ENCODE peak calls at places on chromosome 6, in eight cellular contexts. N is left lung, T is lung, B is ovary, U is neural progenitor cell, D is A549, H is heart left ventricle, R is cardiac muscle cell. K is an unnamed sample. For H3K4me1, the result is how much of the 10 kb centered on the place peaks cover.

GRCh38 chr6:108562503-108562993 is 1.8 kb downstream of the FOXO3 start:
- DNase-seq in N (peak), T (peak), B (peak), U (peak), D (peak), H (peak), R (peak), K (peak)

GRCh38 chr6:44416103-44416502 is 28.6 kb downstream of the CDC5L start:
- DNase-seq in N (no peak), T (no peak), B (no peak), U (no peak), D (peak), H (no peak), R (peak), K (no peak)

GRCh38 chr6:130765181-130765727 is 62.0 kb upstream of the SMLR1 start:
- DNase-seq in N (no peak), T (no peak), B (no peak), U (no peak), D (no peak), H (no peak), R (no peak), K (no peak)

GRCh38 chr6:14894105-14894504 is 351.8 kb upstream of the JARID2 start:
- DNase-seq in N (no peak), T (no peak), B (no peak), U (no peak), D (no peak), H (no peak), R (no peak), K (no peak)

GRCh38 chr6:16511048-16511660 is 250.1 kb downstream of the ATXN1 start:
- DNase-seq in N (no peak), T (no peak), B (no peak), U (peak), D (peak), H (no peak), R (peak), K (peak)

GRCh38 chr6:153013438-153013837 is 10.9 kb upstream of the MTRF1L start:
- DNase-seq in N (no peak), T (no peak), B (no peak), U (no peak), D (no peak), H (no peak), R (no peak), K (no peak)

GRCh38 chr6:170146640-170147039 is 144.2 kb downstream of the DLL1 start:
- DNase-seq in N (peak), T (no peak), B (no peak), U (no peak), D (no peak), H (no peak), R (no peak), K (no peak)

GRCh38 chr6:2970753-2971419 is 481 bp downstream of the SERPINB6 start:
- DNase-seq in N (peak), T (peak), B (peak), U (peak), D (peak), H (peak), R (peak), K (peak)

GRCh38 chr6:101392561-101393230 is 812 bp upstream of the GRIK2 start:
- DNase-seq in N (peak), T (no peak), B (no peak), U (no peak), D (no peak), H (no peak), R (no peak), K (peak)

GRCh38 chr6:110353420-110353819 is 4.7 kb downstream of the METTL24 start:
- DNase-seq in N (no peak), T (no peak), B (no peak), U (no peak), D (no peak), H (no peak), R (no peak), K (no peak)

GRCh38 chr6:112222111-112222726 is 32.1 kb downstream of the LAMA4 start:
- DNase-seq in N (no peak), T (no peak), B (no peak), U (no peak), D (no peak), H (no peak), R (peak), K (no peak)

GRCh38 chr6:17101422-17102257 is at the start of gene STMND1:
- DNase-seq in N (peak), T (peak), B (no peak), U (peak), D (peak), H (peak), R (peak), K (peak)

GRCh38 chr6:20540683-20541082 is 6.4 kb downstream of the CDKAL1 start:
- DNase-seq in N (no peak), T (no peak), B (peak), U (no peak), D (no peak), H (no peak), R (no peak), K (no peak)

GRCh38 chr6:29758761-29759160 is 35.5 kb downstream of the HLA-F start:
- DNase-seq in N (no peak), T (peak), B (no peak), U (no peak), D (no peak), H (no peak), R (no peak), K (no peak)

GRCh38 chr6:48069280-48069679 is 41.7 kb downstream of the PTCHD4 start:
- DNase-seq in N (no peak), T (no peak), B (no peak), U (peak), D (no peak), H (no peak), R (peak), K (no peak)

GRCh38 chr6:324116-324728 is 31.9 kb downstream of the DUSP22 start:
- DNase-seq in N (peak), T (no peak), B (no peak), U (no peak), D (no peak), H (no peak), R (no peak), K (no peak)

GRCh38 chr6:159973951-159974350 is 5.1 kb downstream of the IGF2R start:
- DNase-seq in N (no peak), T (no peak), B (no peak), U (no peak), D (peak), H (no peak), R (peak), K (no peak)

GRCh38 chr6:7146079-7146828 is 38.5 kb downstream of the RREB1 start:
- DNase-seq in N (peak), T (peak), B (peak), U (no peak), D (no peak), H (peak), R (peak), K (peak)

GRCh38 chr6:36800223-36801095 is 38.8 kb downstream of the CPNE5 start:
- DNase-seq in N (no peak), T (no peak), B (no peak), U (no peak), D (no peak), H (no peak), R (no peak), K (no peak)

GRCh38 chr6:82045965-82046756 is 201.4 kb downstream of the IBTK start:
- DNase-seq in N (no peak), T (no peak), B (no peak), U (no peak), D (no peak), H (no peak), R (peak), K (no peak)

GRCh38 chr6:43910638-43911353 is 140.8 kb downstream of the VEGFA start:
- DNase-seq in N (no peak), T (no peak), B (no peak), U (no peak), D (peak), H (no peak), R (peak), K (no peak)

GRCh38 chr6:144063246-144063743 is 32.1 kb downstream of the SF3B5 start:
- DNase-seq in N (no peak), T (no peak), B (no peak), U (peak), D (no peak), H (no peak), R (no peak), K (peak)

GRCh38 chr6:97705568-97705967 is 422.6 kb upstream of the MMS22L start:
- DNase-seq in N (no peak), T (no peak), B (no peak), U (peak), D (peak), H (no peak), R (peak), K (no peak)

GRCh38 chr6:26273673-26274595 is 91.1 kb upstream of the BTN3A2 start:
- DNase-seq in N (no peak), T (no peak), B (no peak), U (no peak), D (no peak), H (no peak), R (peak), K (no peak)

GRCh38 chr6:34791842-34792604 is at the start of gene BLTP3A:
- DNase-seq in N (peak), T (peak), B (peak), U (peak), D (peak), H (peak), R (peak), K (peak)

GRCh38 chr6:112113371-112113770 is 26.0 kb downstream of the FAM229B start:
- DNase-seq in N (no peak), T (no peak), B (no peak), U (no peak), D (no peak), H (no peak), R (no peak), K (no peak)

GRCh38 chr6:149482542-149483261 is 2.1 kb downstream of the ZC3H12D start:
- DNase-seq in N (no peak), T (no peak), B (no peak), U (no peak), D (no peak), H (no peak), R (no peak), K (no peak)

GRCh38 chr6:113405326-113406050 is 451.7 kb upstream of the MARCKS start:
- DNase-seq in N (no peak), T (no peak), B (no peak), U (no peak), D (no peak), H (no peak), R (no peak), K (no peak)

GRCh38 chr6:23349521-23350147 is 776.4 kb upstream of the NRSN1 start:
- DNase-seq in N (no peak), T (no peak), B (no peak), U (no peak), D (peak), H (no peak), R (peak), K (no peak)

GRCh38 chr6:19231878-19232519 is 605.2 kb upstream of the ID4 start:
- DNase-seq in N (no peak), T (no peak), B (no peak), U (no peak), D (no peak), H (no peak), R (no peak), K (peak)

GRCh38 chr6:156618600-156619205 is 158.5 kb upstream of the ARID1B start:
- DNase-seq in N (no peak), T (peak), B (no peak), U (peak), D (no peak), H (no peak), R (no peak), K (peak)

GRCh38 chr6:21870071-21870729 is 276.6 kb downstream of the SOX4 start:
- DNase-seq in N (no peak), T (no peak), B (no peak), U (no peak), D (no peak), H (no peak), R (no peak), K (no peak)
- H3K4me1 ChIP-seq in N (under half), T (under half), B (under half), U (under half), D (under half), H (under half), R (under half), K (under half)

DNA sequence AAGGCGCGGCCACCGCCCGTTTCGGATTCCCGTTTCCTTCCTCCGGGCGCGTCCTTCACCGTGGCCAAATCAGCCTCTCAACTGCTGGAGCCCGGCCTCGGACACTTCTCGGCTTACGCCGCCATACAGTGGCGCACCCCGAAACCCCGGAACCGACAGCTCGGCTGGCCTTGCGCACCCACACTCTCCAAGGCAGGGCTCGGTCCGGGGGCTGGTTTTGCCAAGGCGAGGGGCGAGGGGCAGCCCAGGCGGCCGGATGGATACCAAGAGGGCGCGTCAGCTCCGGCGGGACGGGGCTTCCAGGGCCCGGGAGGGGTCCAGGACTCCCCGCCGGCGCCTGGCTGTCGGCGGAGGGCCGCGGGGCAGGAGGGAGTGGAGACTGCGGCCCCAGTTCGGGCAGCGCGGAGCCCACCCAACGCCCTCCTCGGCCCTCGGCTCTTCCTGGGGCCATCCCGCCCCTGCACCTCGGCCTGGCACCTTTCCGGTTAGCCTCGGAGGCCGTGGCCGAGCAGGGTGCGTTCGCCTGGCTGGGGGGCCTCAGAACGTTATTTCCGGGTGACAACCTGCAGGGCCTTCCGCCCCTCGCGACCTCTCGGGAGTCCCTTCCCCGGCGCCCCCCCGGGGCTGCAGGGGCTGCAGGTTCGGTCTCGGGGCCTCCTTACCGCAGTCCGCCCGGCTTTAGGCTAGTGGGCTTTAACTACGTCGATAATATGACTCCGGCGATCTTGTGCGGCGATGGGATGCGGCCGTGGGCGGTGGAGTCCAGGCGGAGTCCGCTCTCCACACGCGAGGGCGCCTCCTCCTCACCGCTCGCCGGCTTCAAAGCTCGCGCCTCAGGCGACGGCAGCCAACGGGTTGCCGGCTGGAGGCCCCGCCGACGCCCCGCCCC is 697 bp upstream of the CEP43 start:
- DNase-seq in N (peak), T (peak), B (peak), U (peak), D (peak), H (peak), R (no peak), K (peak)
- TF ChIP-seq CTCF in N (no peak), T (no peak), B (no peak), U (no peak), D (no peak), H (no peak), R (no peak), K (no peak)

DNA sequence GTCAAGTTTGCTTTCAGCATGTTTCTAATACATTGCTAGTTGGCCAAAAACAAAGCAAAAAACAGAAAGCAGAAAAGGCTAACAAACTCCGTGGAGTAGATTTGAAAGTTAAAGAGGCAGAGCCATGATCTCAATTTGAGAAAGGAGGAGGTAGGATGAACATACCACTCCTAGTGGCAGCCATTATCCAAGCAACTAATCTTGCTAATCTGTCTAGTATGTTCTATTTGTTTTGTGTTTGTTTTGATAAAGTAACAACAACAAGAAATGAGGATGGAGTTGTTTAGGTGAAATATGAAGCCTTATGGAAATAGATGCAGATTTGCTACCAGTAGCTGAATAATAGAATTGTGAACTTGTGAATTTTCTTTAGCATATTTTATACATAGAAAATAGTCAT is 295.5 kb upstream of the PRDM1 start:
- DNase-seq in N (no peak), T (no peak), B (no peak), U (no peak), D (no peak), H (no peak), R (no peak), K (no peak)
- H3K4me1 ChIP-seq in N (under half), T (under half), B (under half), U (under half), D (under half), H (half or more), R (under half), K (under half)

DNA sequence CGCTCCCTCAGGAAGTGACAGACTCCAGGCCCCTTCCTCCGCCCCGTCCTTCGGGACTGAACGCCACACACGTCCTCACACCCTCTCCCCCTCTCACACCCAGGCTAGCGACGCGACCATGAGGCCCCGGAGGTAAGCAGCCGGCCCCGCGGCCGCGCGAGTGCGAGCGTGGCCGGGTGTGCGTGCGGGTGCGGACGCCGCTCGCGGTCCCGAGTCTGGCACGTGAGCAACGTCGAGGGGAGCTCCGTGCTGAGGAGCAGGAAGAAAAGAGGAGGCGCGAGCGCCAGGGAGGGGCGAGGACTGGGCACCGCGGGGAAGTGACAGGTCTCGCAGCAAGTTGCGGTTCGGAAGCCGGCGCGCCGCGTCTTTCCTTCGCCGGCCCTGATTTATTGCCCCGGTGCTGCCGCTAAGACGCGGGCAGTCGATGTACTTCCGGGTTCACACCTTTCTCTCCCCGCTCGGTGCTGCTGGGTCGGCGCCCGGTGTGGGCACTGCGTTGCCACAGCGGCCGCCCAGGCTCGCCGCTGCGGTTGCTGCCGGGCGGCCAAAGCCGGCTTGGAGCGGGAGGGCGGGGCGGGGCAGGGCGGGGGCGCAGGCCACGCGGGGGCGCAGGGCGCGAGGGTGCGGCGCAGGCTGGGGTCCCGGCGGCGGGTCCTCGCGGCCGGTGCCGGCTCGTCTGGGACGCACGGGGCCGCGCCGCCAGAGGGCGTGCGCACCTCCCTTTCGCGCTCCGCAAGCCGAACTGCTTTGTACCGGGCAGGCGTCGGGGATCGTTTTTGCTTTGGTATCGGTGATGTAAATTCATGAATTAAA is 15.8 kb upstream of the LIN28B start:
- DNase-seq in N (peak), T (no peak), B (peak), U (peak), D (no peak), H (peak), R (peak), K (peak)
- TF ChIP-seq CTCF in N (peak), T (peak), B (no peak), U (peak), D (no peak), H (peak), R (peak), K (peak)

DNA sequence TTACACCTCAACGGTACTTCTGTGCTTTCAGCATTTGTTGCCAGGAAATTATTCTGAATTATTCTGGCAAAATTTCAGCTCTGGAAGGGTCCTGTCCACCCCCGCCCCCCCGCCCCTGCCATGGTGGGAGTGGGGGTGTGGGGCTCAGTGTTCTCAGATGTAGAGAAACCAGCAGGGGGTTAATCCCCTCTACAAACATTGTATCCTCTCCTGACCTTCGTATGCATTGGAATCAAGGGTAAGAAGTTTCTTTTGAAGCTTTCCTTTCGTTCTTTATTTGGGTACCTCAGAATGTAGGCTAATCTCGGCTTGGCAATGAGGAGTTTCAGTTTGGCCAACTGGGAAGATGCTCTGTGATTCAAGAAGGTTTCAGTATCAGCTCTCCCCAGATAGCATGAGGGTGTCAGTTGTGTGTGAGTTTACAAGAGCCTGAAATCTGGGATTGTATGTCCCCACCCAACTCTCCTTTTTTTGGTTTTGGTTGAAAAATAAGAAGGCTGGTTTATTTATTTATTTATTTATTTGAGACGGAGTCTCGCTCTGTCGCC is 25.5 kb upstream of the OLIG3 start:
- DNase-seq in N (no peak), T (no peak), B (no peak), U (peak), D (no peak), H (no peak), R (no peak), K (no peak)
- H3K4me1 ChIP-seq in N (under half), T (under half), B (under half), U (under half), D (under half), H (under half), R (under half), K (under half)

GRCh38 chr6:70884074-70884983 is 72.5 kb downstream of the B3GAT2 start:
- DNase-seq in N (peak), T (peak), B (peak), U (peak), D (peak), H (peak), R (peak), K (peak)
- TF ChIP-seq CTCF in N (peak), T (peak), B (peak), U (peak), D (peak), H (peak), R (peak), K (peak)

DNA sequence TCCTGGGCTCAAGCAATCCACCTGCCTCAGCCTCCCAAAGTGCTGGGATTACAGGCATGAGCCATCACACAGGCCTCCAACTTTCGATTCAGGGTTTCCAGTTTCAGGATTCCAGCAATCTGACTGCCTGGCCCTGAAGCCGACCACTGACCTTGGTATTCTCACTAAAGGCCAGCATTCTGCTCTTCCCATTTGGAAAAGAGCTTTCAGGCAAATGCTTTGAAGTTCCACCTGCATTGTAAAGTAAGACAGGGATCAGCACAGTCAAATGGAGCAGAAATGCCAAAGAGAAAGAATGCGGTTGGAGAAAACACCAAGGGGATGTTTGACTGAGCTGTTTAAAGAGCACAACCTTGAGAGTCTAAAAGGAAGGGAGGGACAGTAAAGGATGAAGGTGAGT is 117.0 kb upstream of the CEP85L start:
- DNase-seq in N (no peak), T (no peak), B (no peak), U (no peak), D (no peak), H (no peak), R (no peak), K (no peak)
- H3K4me1 ChIP-seq in N (under half), T (under half), B (under half), U (under half), D (under half), H (under half), R (under half), K (under half)